ENCODE peak calls at places on chromosomes 2 and 18, in four cellular contexts. Y, Q, A and K are unnamed samples.

GRCh38 chr2:101803945-101804696 is 106.6 kb downstream of the MAP4K4 start:
- DNase-seq in A (no peak), Y (no peak), Q (no peak), K (no peak)

GRCh38 chr2:232750135-232750671 is 26.2 kb downstream of the KCNJ13 start:
- DNase-seq in Q (no peak), Y (no peak), A (no peak), K (no peak)

GRCh38 chr2:212005077-212005671 is 533.4 kb downstream of the ERBB4 start:
- DNase-seq in A (peak; percentile 8), Q (no peak), Y (no peak), K (peak; percentile 28)

GRCh38 chr2:129758461-129759185 is 220.8 kb upstream of the RAB6C start:
- DNase-seq in Y (no peak), A (peak; percentile 23), Q (no peak), K (no peak)

GRCh38 chr18:70419526-70419925 is 130.7 kb downstream of the SOCS6 start:
- DNase-seq in Q (no peak), Y (no peak), A (no peak), K (peak; percentile 43)

GRCh38 chr2:101823347-101823791 is 125.9 kb downstream of the MAP4K4 start:
- DNase-seq in A (peak; percentile 76), Q (peak; percentile 78), Y (peak; percentile 38), K (peak; percentile 82)

GRCh38 chr2:161030260-161031063 is 129.8 kb upstream of the TANK start:
- DNase-seq in A (no peak), Y (no peak), Q (no peak), K (peak; percentile 97)

GRCh38 chr2:234571620-234572407 is 74.9 kb upstream of the ARL4C start:
- DNase-seq in Y (no peak), A (no peak), Q (no peak), K (no peak)

GRCh38 chr2:236862961-236863728 is 222.5 kb upstream of the COPS8 start:
- DNase-seq in A (no peak), Q (no peak), Y (no peak), K (peak; percentile 81)

GRCh38 chr2:176652300-176653182 is 383.3 kb downstream of the MTX2 start:
- DNase-seq in Q (peak; percentile 47), A (peak; percentile 12), Y (no peak), K (peak; percentile 56)

GRCh38 chr2:239264838-239265651 is 135.8 kb downstream of the HDAC4 start:
- DNase-seq in Q (peak; percentile 93), A (no peak), Y (peak; percentile 46), K (peak; percentile 73)

GRCh38 chr2:175012516-175012915 is 7.3 kb upstream of the CHN1 start:
- DNase-seq in Y (no peak), Q (no peak), A (no peak), K (no peak)

GRCh38 chr2:30775833-30776232 is 31.4 kb downstream of the CAPN13 start:
- DNase-seq in Y (no peak), A (no peak), Q (no peak), K (no peak)

GRCh38 chr2:167049659-167050058 is 161.4 kb downstream of the XIRP2 start:
- DNase-seq in Y (no peak), Q (no peak), A (no peak), K (no peak)

GRCh38 chr2:95316466-95317122 is 19.4 kb downstream of the KCNIP3 start:
- DNase-seq in A (no peak), Y (no peak), Q (no peak), K (peak; percentile 57)

GRCh38 chr2:66237470-66238354 is 197.2 kb upstream of the MEIS1 start:
- DNase-seq in A (no peak), Q (no peak), Y (no peak), K (no peak)

GRCh38 chr2:119549236-119549635 is 5.0 kb downstream of the CFAP221 start:
- DNase-seq in A (no peak), Y (no peak), Q (no peak), K (no peak)

GRCh38 chr2:218851286-218851685 is 8.3 kb upstream of the WNT6 start:
- DNase-seq in A (no peak), Q (no peak), Y (no peak), K (no peak)

GRCh38 chr2:74646201-74646600 is 1.9 kb downstream of the M1AP start:
- DNase-seq in A (no peak), Y (no peak), Q (no peak), K (no peak)

GRCh38 chr2:241673189-241673663 is 13.4 kb downstream of the DTYMK start:
- DNase-seq in Y (no peak), Q (no peak), A (no peak), K (no peak)
- H3K4me3 ChIP-seq in Y (no peak overlapping the region), Q (no peak overlapping the region), A (no peak overlapping the region), K (no peak overlapping the region)

DNA sequence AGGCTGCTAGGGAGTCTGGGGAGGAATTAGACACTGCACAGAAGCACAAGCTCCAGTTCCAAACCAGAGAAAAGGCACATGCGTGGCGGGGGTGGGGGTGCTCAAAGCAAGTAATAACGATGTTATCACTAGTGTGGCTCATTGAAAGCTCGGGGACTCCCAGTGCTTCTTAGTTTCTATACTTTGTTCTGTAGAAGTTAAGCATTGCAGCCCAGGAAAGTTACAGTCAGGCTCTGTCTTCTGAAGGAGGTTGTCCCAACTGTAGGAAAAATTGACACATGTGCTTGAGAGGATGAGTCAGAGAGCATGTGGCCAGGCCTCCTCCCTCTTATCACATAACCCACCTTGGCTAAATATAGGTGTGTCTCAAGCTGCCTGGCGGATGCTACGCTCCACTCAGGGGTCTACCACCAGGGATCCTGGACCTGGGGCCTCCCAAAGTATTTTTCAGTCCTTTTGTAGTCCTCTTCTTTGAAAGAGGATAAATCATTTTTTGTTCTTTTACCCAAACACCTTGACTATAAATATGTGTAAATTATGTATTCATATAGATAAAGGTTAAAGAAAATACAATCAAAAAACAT is 3.8 kb downstream of the GALNT5 start:
- DNase-seq in Q (peak; percentile 18), A (no peak), Y (no peak), K (peak; percentile 54)
- H3K4me3 ChIP-seq in Q (peak overlapping the region; percentile 57), A (no peak overlapping the region), Y (peak overlapping the region; percentile 24), K (no peak overlapping the region)

GRCh38 chr2:85886141-85886540 is 2.6 kb downstream of the ST3GAL5 start:
- DNase-seq in Y (no peak), A (no peak), Q (no peak), K (no peak)
- H3K4me3 ChIP-seq in Y (no peak overlapping the region), A (no peak overlapping the region), Q (peak overlapping the region; percentile 80), K (no peak overlapping the region)

GRCh38 chr18:48135436-48135966 is 205.0 kb upstream of the SMAD2 start:
- DNase-seq in Y (no peak), Q (no peak), A (no peak), K (no peak)
- H3K4me3 ChIP-seq in Y (no peak overlapping the region), Q (no peak overlapping the region), A (peak overlapping the region; percentile 68), K (no peak overlapping the region)

GRCh38 chr18:39453356-39453755 is 1887.8 kb upstream of the CELF4 start:
- DNase-seq in A (no peak), Q (no peak), Y (no peak), K (no peak)
- H3K4me3 ChIP-seq in A (no peak overlapping the region), Q (no peak overlapping the region), Y (no peak overlapping the region), K (no peak overlapping the region)

DNA sequence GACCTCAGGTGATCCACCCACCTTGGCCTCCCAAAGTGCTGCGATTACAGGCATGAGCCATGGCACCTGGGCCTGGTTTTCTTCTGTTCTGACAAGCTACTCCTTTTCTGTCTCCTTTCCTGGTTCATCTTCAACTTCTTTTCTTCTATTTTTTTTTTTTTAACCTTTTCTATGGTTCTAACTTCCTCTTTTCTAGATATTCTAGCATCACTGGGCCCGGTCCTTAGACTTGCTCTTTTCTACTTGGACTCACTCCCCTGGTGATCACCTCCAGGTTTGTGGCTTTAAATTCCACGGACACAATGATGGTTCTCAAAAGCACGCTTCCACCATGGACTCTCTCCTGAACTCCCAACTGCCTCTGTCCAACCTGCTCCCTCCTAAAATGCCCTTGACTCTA is 2.0 kb downstream of the EIF2AK2 start:
- DNase-seq in A (no peak), Q (no peak), Y (no peak), K (no peak)
- H3K4me3 ChIP-seq in A (no peak overlapping the region), Q (peak overlapping the region; percentile 27), Y (no peak overlapping the region), K (no peak overlapping the region)

GRCh38 chr2:48202863-48203642 is 296.8 kb upstream of the FBXO11 start:
- DNase-seq in Q (no peak), Y (no peak), A (no peak), K (no peak)

GRCh38 chr2:48204750-48205136 is 298.4 kb upstream of the FBXO11 start:
- DNase-seq in Q (no peak), A (no peak), Y (no peak), K (no peak)

GRCh38 chr2:48207201-48207641 is 300.9 kb upstream of the FBXO11 start:
- DNase-seq in Y (no peak), Q (no peak), A (no peak), K (no peak)

GRCh38 chr2:48203668-48204067 is 297.4 kb upstream of the FBXO11 start:
- DNase-seq in Q (no peak), A (no peak), Y (no peak), K (no peak)

GRCh38 chr2:48205137-48205798 is 299.0 kb upstream of the FBXO11 start:
- DNase-seq in Q (no peak), A (no peak), Y (no peak), K (peak; percentile 18)
- H3K4me3 ChIP-seq in Q (no peak overlapping the region), A (no peak overlapping the region), Y (no peak overlapping the region), K (no peak overlapping the region)

GRCh38 chr2:97711394-97711711 is 2.0 kb upstream of the ZAP70 start:
- DNase-seq in Y (no peak), Q (no peak), A (no peak), K (no peak)

GRCh38 chr2:97714084-97714949 is 941 bp downstream of the ZAP70 start:
- DNase-seq in Q (peak; percentile 41), A (no peak), Y (no peak), K (no peak)

GRCh38 chr2:97713296-97714083 is at the start of gene ZAP70:
- DNase-seq in Q (peak; percentile 91), Y (peak; percentile 49), A (no peak), K (no peak)

GRCh38 chr2:97714950-97715652 is 1.7 kb downstream of the ZAP70 start:
- DNase-seq in Y (no peak), Q (no peak), A (no peak), K (no peak)

GRCh38 chr2:97712693-97713295 is 582 bp upstream of the ZAP70 start:
- DNase-seq in Y (peak; percentile 41), A (no peak), Q (no peak), K (no peak)
- H3K4me3 ChIP-seq in Y (peak overlapping the region; percentile 91), A (no peak overlapping the region), Q (peak overlapping the region; percentile 93), K (no peak overlapping the region)

DNA sequence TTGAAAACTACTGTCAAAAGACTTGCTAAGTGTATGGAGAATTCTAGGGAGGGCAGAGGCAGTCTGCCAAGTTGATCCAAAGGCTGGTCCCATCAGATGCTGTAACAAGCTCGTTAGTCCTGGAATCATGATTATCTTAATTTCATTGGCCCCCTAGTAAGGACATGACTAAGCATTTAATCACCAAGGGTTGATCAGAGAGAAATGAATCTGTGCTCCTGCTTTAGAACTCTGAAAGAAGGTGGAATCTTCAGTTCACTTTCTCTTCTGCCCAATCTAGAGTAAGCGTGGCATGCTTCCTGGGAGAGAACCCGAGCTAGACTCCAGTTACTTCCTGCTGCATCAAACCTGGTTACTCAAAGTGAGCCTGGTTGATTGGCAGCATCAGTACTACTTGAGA is 26.7 kb downstream of the LYPD6B start:
- DNase-seq in A (no peak), Q (no peak), Y (no peak), K (peak; percentile 18)
- H3K4me3 ChIP-seq in A (no peak overlapping the region), Q (no peak overlapping the region), Y (no peak overlapping the region), K (no peak overlapping the region)

GRCh38 chr18:36299010-36299409 is 1.5 kb downstream of the FHOD3 start:
- DNase-seq in Y (no peak), A (no peak), Q (no peak), K (no peak)
- H3K4me3 ChIP-seq in Y (no peak overlapping the region), A (peak overlapping the region; percentile 77), Q (no peak overlapping the region), K (peak overlapping the region; percentile 54)